ENCODE peak calls at places on chromosomes 4 and X, in five cellular contexts. U is mammary epithelial cell, S is hippocampal formation, X is HFF-Myc, V is GM12892. G is an unnamed sample.

GRCh38 chr4:37389369-37389765 is 144.8 kb downstream of the NWD2 start:
- DNase-seq in X (no peak), V (no peak), U (no peak), S (no peak), G (no peak)

GRCh38 chr4:945274-946102 is 13.2 kb downstream of the TMEM175 start:
- DNase-seq in V (no peak), X (no peak), U (no peak), S (no peak), G (no peak)

GRCh38 chr4:31085736-31086135 is 365.6 kb downstream of the PCDH7 start:
- DNase-seq in U (no peak), V (no peak), X (no peak), S (no peak), G (no peak)

GRCh38 chrX:475926-476723 is 89.4 kb upstream of the PPP2R3B start:
- DNase-seq in V (no peak), X (no peak), S (no peak), U (no peak), G (peak)

GRCh38 chr4:73662709-73663546 is 42.7 kb upstream of the RASSF6 start:
- DNase-seq in S (no peak), V (peak), U (peak), X (no peak), G (no peak)

GRCh38 chr4:81722229-81722900 is 250.7 kb upstream of the RASGEF1B start:
- DNase-seq in S (no peak), X (no peak), V (no peak), U (no peak), G (no peak)

GRCh38 chrX:132671229-132671641 is 182.4 kb upstream of the MBNL3 start:
- DNase-seq in V (no peak), U (no peak), S (no peak), X (no peak), G (no peak)

GRCh38 chrX:47497274-47497673 is 14.3 kb upstream of the ZNF41 start:
- DNase-seq in V (no peak), S (peak), U (no peak), X (no peak), G (no peak)

GRCh38 chr4:174406416-174406815 is 115.9 kb downstream of the HPGD start:
- DNase-seq in V (no peak), S (no peak), X (no peak), U (no peak), G (no peak)

GRCh38 chrX:40484408-40485091 is 96.2 kb upstream of the ATP6AP2 start:
- DNase-seq in S (no peak), U (no peak), V (no peak), X (no peak), G (no peak)

GRCh38 chrX:16771483-16772398 is 14.5 kb upstream of the TXLNG start:
- DNase-seq in V (no peak), U (peak), X (peak), S (no peak), G (no peak)

GRCh38 chr4:82462415-82462831 is 32.0 kb downstream of the ENOPH1 start:
- DNase-seq in V (peak), U (peak), X (peak), S (peak), G (peak)

GRCh38 chrX:134144231-134144630 is 92.8 kb upstream of the CCDC160 start:
- DNase-seq in S (no peak), V (no peak), X (no peak), U (peak), G (no peak)

GRCh38 chrX:23616361-23616760 is 50.9 kb upstream of the PRDX4 start:
- DNase-seq in V (no peak), S (peak), X (no peak), U (peak), G (peak)

GRCh38 chr4:44493924-44494323 is 45.3 kb upstream of the KCTD8 start:
- DNase-seq in U (peak), S (no peak), V (no peak), X (no peak), G (no peak)

GRCh38 chrX:38811515-38812239 is 10.4 kb downstream of the MID1IP1 start:
- DNase-seq in V (no peak), X (no peak), S (no peak), U (peak), G (no peak)

GRCh38 chr4:156751486-156751885 is 220.1 kb downstream of the PDGFC start:
- DNase-seq in U (peak), X (no peak), S (no peak), V (no peak), G (peak)

GRCh38 chrX:129540725-129541184 is 696 bp downstream of the OCRL start:
- DNase-seq in X (no peak), S (no peak), V (peak), U (peak), G (no peak)

GRCh38 chrX:38800981-38801845 is at the start of gene MID1IP1:
- DNase-seq in V (no peak), U (peak), X (peak), S (peak), G (peak)

GRCh38 chrX:149145845-149146285 is 359.2 kb downstream of the IDS start:
- DNase-seq in U (peak), S (no peak), V (no peak), X (no peak), G (no peak)

GRCh38 chr4:150972592-150972991 is 42.5 kb downstream of the LRBA start:
- DNase-seq in U (no peak), S (no peak), V (no peak), X (no peak), G (no peak)

GRCh38 chrX:39627257-39627656 is 470.5 kb downstream of the BCOR start:
- DNase-seq in X (no peak), V (no peak), S (no peak), U (no peak), G (no peak)

GRCh38 chr4:53840643-53841042 is 223.8 kb downstream of the CHIC2 start:
- DNase-seq in V (no peak), S (no peak), U (peak), X (no peak), G (no peak)

GRCh38 chr4:180923476-180923875 is 1319.7 kb upstream of the TENM3 start:
- DNase-seq in X (no peak), S (no peak), U (peak), V (no peak), G (peak)

GRCh38 chr4:15563871-15564270 is 91.3 kb downstream of the FBXL5 start:
- DNase-seq in S (no peak), X (no peak), V (no peak), U (no peak), G (no peak)

GRCh38 chrX:65723706-65724105 is 56.3 kb downstream of the MSN start:
- DNase-seq in U (no peak), S (no peak), X (no peak), V (peak), G (no peak)

GRCh38 chr4:55758570-55758969 is 61.0 kb upstream of the EXOC1L start:
- DNase-seq in X (no peak), S (no peak), V (no peak), U (no peak), G (no peak)

GRCh38 chr4:17476811-17477210 is 35.1 kb downstream of the QDPR start:
- DNase-seq in V (no peak), S (no peak), U (no peak), X (no peak), G (no peak)

GRCh38 chr4:1508161-1509160 is 102.2 kb upstream of the NKX1-1 start:
- DNase-seq in V (no peak), X (no peak), U (no peak), S (no peak), G (no peak)